ENCODE peak calls at places on chromosomes 16 and 17, in four cellular contexts. One of them, this sample, is unnamed.

GRCh38 chr17:79033741-79034501 is 10.0 kb downstream of the C1QTNF1 start:
- DNase-seq in H9: no peak
- DNase-seq in H1: no peak
- DNase-seq in IMR-90: no peak
- DNase-seq in this sample: no peak

GRCh38 chr17:27861979-27862378 is 31.2 kb downstream of the LYRM9 start:
- DNase-seq in H1: no peak
- DNase-seq in IMR-90: no peak
- DNase-seq in H9: no peak
- DNase-seq in this sample: no peak

GRCh38 chr17:36892112-36892838 is 45.0 kb upstream of the LHX1 start:
- DNase-seq in H1: no peak
- DNase-seq in IMR-90: no peak
- DNase-seq in H9: no peak
- DNase-seq in this sample: peak

GRCh38 chr17:78266771-78267170 is 35.3 kb downstream of the TMEM235 start:
- DNase-seq in H9: peak
- DNase-seq in H1: peak
- DNase-seq in IMR-90: no peak
- DNase-seq in this sample: no peak

GRCh38 chr16:29663020-29663828 is at the start of gene SPN:
- DNase-seq in IMR-90: no peak
- DNase-seq in H1: no peak
- DNase-seq in H9: no peak
- DNase-seq in this sample: no peak

GRCh38 chr17:81309859-81310839 is 15.0 kb upstream of the SLC38A10 start:
- DNase-seq in H1: no peak
- DNase-seq in H9: no peak
- DNase-seq in IMR-90: no peak
- DNase-seq in this sample: peak

GRCh38 chr17:78324391-78325075 is 35.3 kb downstream of the SOCS3 start:
- DNase-seq in H9: peak
- DNase-seq in H1: peak
- DNase-seq in IMR-90: peak
- DNase-seq in this sample: peak

GRCh38 chr17:27206447-27206846 is 87.5 kb upstream of the WSB1 start:
- DNase-seq in IMR-90: no peak
- DNase-seq in H9: no peak
- DNase-seq in H1: no peak
- DNase-seq in this sample: no peak

GRCh38 chr16:86827521-86827920 is 249.2 kb downstream of the FOXL1 start:
- DNase-seq in H9: no peak
- DNase-seq in IMR-90: no peak
- DNase-seq in H1: no peak
- DNase-seq in this sample: no peak

GRCh38 chr16:4913774-4914525 is 23.0 kb downstream of the PPL start:
- DNase-seq in IMR-90: no peak
- DNase-seq in H1: no peak
- DNase-seq in H9: no peak
- DNase-seq in this sample: no peak

GRCh38 chr17:35944151-35944550 is 638 bp upstream of the LYZL6 start:
- DNase-seq in IMR-90: no peak
- DNase-seq in H9: no peak
- DNase-seq in H1: no peak
- DNase-seq in this sample: peak

GRCh38 chr16:5557966-5558365 is 460.4 kb upstream of the EEF2KMT start:
- DNase-seq in H1: no peak
- DNase-seq in H9: no peak
- DNase-seq in IMR-90: no peak
- DNase-seq in this sample: peak

GRCh38 chr16:678858-679807 is 1.1 kb upstream of the STUB1 start:
- DNase-seq in H9: peak
- DNase-seq in H1: peak
- DNase-seq in IMR-90: peak
- DNase-seq in this sample: peak

GRCh38 chr17:57732062-57732461 is 13.0 kb downstream of the CCDC182 start:
- DNase-seq in IMR-90: no peak
- DNase-seq in H9: peak
- DNase-seq in H1: no peak
- DNase-seq in this sample: no peak

GRCh38 chr16:69440236-69440635 is 15.8 kb downstream of the CYB5B start:
- DNase-seq in IMR-90: no peak
- DNase-seq in H9: no peak
- DNase-seq in H1: no peak
- DNase-seq in this sample: no peak

GRCh38 chr16:69434066-69434465 is 9.6 kb downstream of the CYB5B start:
- DNase-seq in H9: no peak
- DNase-seq in IMR-90: no peak
- DNase-seq in H1: no peak
- DNase-seq in this sample: no peak

GRCh38 chr16:69435977-69436729 is 11.7 kb downstream of the CYB5B start:
- DNase-seq in IMR-90: no peak
- DNase-seq in H9: no peak
- DNase-seq in H1: no peak
- DNase-seq in this sample: peak

GRCh38 chr16:69443809-69444611 is 19.6 kb downstream of the CYB5B start:
- DNase-seq in IMR-90: peak
- DNase-seq in H9: no peak
- DNase-seq in H1: no peak
- DNase-seq in this sample: no peak

DNA sequence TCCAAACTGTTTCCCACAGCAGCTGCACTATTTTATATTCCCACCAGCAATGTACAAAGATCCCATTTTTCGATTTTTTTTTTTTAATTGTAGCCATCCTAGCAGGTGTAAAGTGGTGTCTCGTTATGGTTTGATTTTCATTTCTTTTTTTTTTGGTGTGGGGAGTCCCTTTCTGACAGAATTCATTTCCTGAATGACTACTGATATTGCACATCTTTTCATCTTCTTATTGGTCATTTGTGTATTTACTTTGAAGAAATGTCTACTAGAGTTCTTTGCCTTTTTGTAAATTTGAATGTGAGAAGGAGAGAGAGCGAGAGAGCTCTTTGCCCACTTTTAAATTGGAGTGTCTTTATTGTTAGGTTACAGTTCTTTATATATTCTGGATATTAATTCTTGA is 14.0 kb downstream of the CYB5B start:
- DNase-seq in H1: no peak
- DNase-seq in H9: no peak
- DNase-seq in IMR-90: no peak
- DNase-seq in this sample: no peak
- H3K56ac ChIP-seq in H1: no peak
- H3K56ac ChIP-seq in H9: no peak
- H3K56ac ChIP-seq in IMR-90: no peak
- H3K56ac ChIP-seq in this sample: no peak

GRCh38 chr16:57482845-57483545 is 3.3 kb downstream of the DOK4 start:
- DNase-seq in IMR-90: no peak
- DNase-seq in H1: no peak
- DNase-seq in H9: no peak
- DNase-seq in this sample: no peak
- H4K8ac ChIP-seq in IMR-90: no peak
- H4K8ac ChIP-seq in H1: no peak
- H4K8ac ChIP-seq in H9: no peak
- H4K8ac ChIP-seq in this sample: no peak

GRCh38 chr17:73347355-73347754 is 35.6 kb upstream of the CDC42EP4 start:
- DNase-seq in H9: no peak
- DNase-seq in IMR-90: no peak
- DNase-seq in H1: no peak
- DNase-seq in this sample: no peak
- H3K56ac ChIP-seq in H9: no peak
- H3K56ac ChIP-seq in IMR-90: no peak
- H3K56ac ChIP-seq in H1: no peak
- H3K56ac ChIP-seq in this sample: peak

DNA sequence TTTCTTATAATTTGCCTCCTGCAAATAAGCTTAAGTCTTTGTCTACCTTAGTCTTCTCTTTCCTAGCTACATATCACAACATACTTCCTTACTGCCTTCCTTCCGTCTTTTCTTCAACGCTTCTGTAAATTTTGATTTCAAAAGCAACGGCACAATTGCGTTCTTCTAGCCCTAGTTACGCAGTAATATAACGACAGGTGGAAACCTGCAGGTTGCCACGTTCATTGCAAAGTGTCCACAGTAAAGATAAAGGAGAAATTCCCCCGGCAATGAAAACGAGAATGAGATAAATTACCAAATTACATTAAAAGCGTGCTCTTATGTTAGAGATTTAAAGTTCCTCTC is 522 bp upstream of the PSMD7 start:
- DNase-seq in H1: no peak
- DNase-seq in H9: no peak
- DNase-seq in IMR-90: no peak
- DNase-seq in this sample: no peak
- H4K8ac ChIP-seq in H1: no peak
- H4K8ac ChIP-seq in H9: no peak
- H4K8ac ChIP-seq in IMR-90: peak
- H4K8ac ChIP-seq in this sample: peak

DNA sequence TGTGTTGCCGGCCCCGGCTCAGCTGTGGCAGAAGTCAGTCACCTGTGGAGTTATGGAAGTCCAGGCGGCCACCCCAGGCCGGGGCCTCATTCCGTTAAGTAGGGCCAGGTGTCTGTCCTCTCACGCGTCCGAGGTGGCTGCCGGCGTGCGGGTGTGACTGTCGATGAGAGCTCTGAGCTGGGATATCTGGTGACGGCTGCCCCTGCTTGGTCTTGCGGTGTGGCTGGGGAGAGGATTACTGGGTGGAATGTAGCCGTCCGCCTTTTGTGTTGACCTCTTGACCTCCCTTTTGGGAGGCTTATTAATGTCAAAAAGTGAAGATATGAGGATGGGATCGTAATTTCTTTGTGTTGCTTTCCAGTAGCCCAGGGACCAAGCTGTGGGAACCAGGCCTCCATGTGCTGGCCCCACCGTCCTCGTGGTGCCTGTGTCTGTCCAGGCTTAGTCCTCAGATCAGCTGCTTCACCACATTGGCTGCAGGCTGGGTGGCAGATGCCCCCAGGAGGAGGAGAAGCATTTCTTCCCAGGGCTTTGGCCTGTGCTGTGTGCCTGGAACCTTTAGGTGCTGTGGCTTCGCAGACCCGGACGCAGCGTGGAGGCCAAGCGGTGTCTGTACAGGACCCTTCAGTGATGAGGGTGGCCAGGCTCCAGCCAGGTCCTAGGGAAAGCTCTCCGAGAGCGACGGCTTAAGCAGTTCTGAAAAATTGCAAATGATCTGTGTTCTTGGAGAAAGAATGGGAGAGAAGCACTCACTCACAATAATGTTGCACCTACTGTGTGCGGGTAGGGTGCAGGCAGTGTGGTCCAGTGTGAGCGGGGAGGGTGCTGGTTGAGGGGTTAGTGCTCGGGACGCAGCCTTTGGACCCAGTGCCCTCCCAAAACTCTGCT is 23.2 kb upstream of the ZNF750 start:
- DNase-seq in IMR-90: no peak
- DNase-seq in H1: no peak
- DNase-seq in H9: no peak
- DNase-seq in this sample: no peak
- H3K56ac ChIP-seq in IMR-90: no peak
- H3K56ac ChIP-seq in H1: no peak
- H3K56ac ChIP-seq in H9: no peak
- H3K56ac ChIP-seq in this sample: peak